ENCODE peak calls at places on chromosome 9, in eight cellular contexts. V, O, A, R, I, L, F and T are unnamed samples.

GRCh38 chr9:5626727-5627634 is 1.9 kb upstream of the RIC1 start:
- DNase-seq in V (peak), O (peak), A (peak), R (no peak), I (peak), L (peak), F (peak), T (no peak)

GRCh38 chr9:130512199-130512598 is 67.2 kb upstream of the FUBP3 start:
- DNase-seq in V (no peak), O (no peak), A (no peak), R (no peak), I (no peak), L (no peak), F (no peak), T (no peak)

GRCh38 chr9:116661037-116661954 is 25.8 kb upstream of the TRIM32 start:
- DNase-seq in V (peak), O (peak), A (no peak), R (peak), I (peak), L (peak), F (no peak), T (no peak)

GRCh38 chr9:5582835-5583195 is 46.1 kb upstream of the RIC1 start:
- DNase-seq in V (peak), O (peak), A (peak), R (no peak), I (no peak), L (peak), F (peak), T (no peak)

GRCh38 chr9:94212531-94212930 is 46.6 kb upstream of the ZNF169 start:
- DNase-seq in V (no peak), O (no peak), A (no peak), R (no peak), I (no peak), L (no peak), F (no peak), T (no peak)

GRCh38 chr9:94864183-94864582 is 137.7 kb downstream of the AOPEP start:
- DNase-seq in V (no peak), O (no peak), A (no peak), R (no peak), I (no peak), L (no peak), F (no peak), T (no peak)

GRCh38 chr9:133506653-133507038 is 18.1 kb downstream of the MYMK start:
- DNase-seq in V (peak), O (peak), A (no peak), R (no peak), I (no peak), L (peak), F (peak), T (peak)

GRCh38 chr9:96398582-96399334 is 15.2 kb upstream of the SLC35D2 start:
- DNase-seq in V (no peak), O (no peak), A (no peak), R (no peak), I (no peak), L (no peak), F (no peak), T (no peak)

GRCh38 chr9:15531380-15531779 is 20.6 kb upstream of the PSIP1 start:
- DNase-seq in V (no peak), O (no peak), A (no peak), R (no peak), I (no peak), L (no peak), F (no peak), T (no peak)

GRCh38 chr9:134445000-134445399 is 118.7 kb downstream of the RXRA start:
- DNase-seq in V (no peak), O (no peak), A (no peak), R (no peak), I (no peak), L (no peak), F (no peak), T (no peak)

GRCh38 chr9:19488721-19489120 is 79.9 kb downstream of the ACER2 start:
- DNase-seq in V (no peak), O (no peak), A (no peak), R (no peak), I (no peak), L (no peak), F (no peak), T (no peak)

DNA sequence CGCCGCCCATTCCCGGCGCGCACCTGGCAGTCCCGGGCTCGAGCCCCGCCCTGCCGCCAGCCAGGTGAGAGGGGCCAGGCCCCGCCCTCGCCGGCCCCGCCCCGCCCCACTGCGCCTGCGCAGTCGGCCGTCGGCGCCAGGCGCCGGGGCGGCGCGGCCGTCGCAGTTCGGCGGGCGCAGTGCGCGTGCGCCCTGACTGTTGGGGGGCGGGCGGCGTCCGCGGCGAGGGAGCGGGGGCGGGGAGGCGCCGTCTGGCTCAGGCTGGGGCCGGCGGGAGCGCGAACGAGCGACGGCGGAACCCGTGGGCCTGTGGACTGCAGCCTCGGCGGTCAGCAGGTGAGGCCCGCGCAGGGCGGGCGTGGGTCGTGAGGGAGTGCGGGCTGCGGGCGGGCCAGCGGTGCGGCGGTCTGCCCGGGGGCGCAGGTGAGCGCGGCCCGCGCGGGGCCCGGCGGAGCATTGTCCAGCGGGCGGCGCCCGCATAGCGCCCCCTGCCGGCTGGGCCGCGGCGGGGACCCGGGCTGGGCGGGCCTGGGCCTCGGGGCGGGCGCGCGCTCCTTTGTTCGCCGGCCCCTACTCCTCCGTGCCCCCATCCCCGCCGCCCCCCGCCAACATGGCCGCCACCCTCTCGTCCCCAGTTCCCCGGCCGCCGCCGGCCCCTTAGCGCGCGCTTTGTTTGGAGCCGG is at the start of gene SPIN1:
- DNase-seq in V (peak), O (no peak), A (peak), R (peak), I (peak), L (peak), F (peak), T (peak)
- TF ChIP-seq CTCF in V (no peak), O (peak), A (no peak), R (no peak), I (no peak), L (peak), F (peak), T (peak)

GRCh38 chr9:132005896-132006295 is 73.8 kb downstream of the MED27 start:
- DNase-seq in V (no peak), O (no peak), A (no peak), R (no peak), I (no peak), L (peak), F (no peak), T (no peak)
- H3K4me3 ChIP-seq in V (no peak), O (no peak), A (no peak), R (no peak), I (no peak), L (no peak), F (no peak), T (no peak)

GRCh38 chr9:570187-570586 is 271.3 kb upstream of the DMRT1 start:
- DNase-seq in V (no peak), O (no peak), A (no peak), R (no peak), I (no peak), L (no peak), F (no peak), T (no peak)
- TF ChIP-seq CTCF in V (no peak), O (no peak), A (no peak), R (no peak), I (no peak), L (no peak), F (no peak), T (no peak)

GRCh38 chr9:127853312-127854168 is 918 bp downstream of the ENG start:
- DNase-seq in V (no peak), O (no peak), A (no peak), R (no peak), I (no peak), L (peak), F (no peak), T (no peak)

GRCh38 chr9:127854169-127854833 is at the start of gene ENG:
- DNase-seq in V (peak), O (no peak), A (peak), R (no peak), I (no peak), L (peak), F (peak), T (peak)

GRCh38 chr9:127850286-127850830 is 4.1 kb downstream of the ENG start:
- DNase-seq in V (no peak), O (no peak), A (no peak), R (no peak), I (no peak), L (no peak), F (no peak), T (no peak)

GRCh38 chr9:127855522-127855921 is 1.1 kb upstream of the ENG start:
- DNase-seq in V (no peak), O (no peak), A (no peak), R (no peak), I (no peak), L (no peak), F (no peak), T (no peak)

GRCh38 chr9:127852829-127853228 is 1.6 kb downstream of the ENG start:
- DNase-seq in V (no peak), O (no peak), A (no peak), R (no peak), I (no peak), L (no peak), F (no peak), T (no peak)
- H3K4me3 ChIP-seq in V (peak), O (peak), A (peak), R (no peak), I (peak), L (peak), F (peak), T (peak)

GRCh38 chr9:38133595-38133994 is 64.6 kb upstream of the SHB start:
- DNase-seq in V (no peak), O (no peak), A (no peak), R (no peak), I (no peak), L (no peak), F (no peak), T (no peak)
- TF ChIP-seq CTCF in V (no peak), O (no peak), A (no peak), R (no peak), I (no peak), L (peak), F (no peak), T (no peak)

GRCh38 chr9:87518702-87519335 is 21.2 kb downstream of the DAPK1 start:
- DNase-seq in V (no peak), O (no peak), A (no peak), R (no peak), I (no peak), L (no peak), F (peak), T (peak)
- H3K4me3 ChIP-seq in V (no peak), O (no peak), A (no peak), R (no peak), I (no peak), L (no peak), F (no peak), T (no peak)

DNA sequence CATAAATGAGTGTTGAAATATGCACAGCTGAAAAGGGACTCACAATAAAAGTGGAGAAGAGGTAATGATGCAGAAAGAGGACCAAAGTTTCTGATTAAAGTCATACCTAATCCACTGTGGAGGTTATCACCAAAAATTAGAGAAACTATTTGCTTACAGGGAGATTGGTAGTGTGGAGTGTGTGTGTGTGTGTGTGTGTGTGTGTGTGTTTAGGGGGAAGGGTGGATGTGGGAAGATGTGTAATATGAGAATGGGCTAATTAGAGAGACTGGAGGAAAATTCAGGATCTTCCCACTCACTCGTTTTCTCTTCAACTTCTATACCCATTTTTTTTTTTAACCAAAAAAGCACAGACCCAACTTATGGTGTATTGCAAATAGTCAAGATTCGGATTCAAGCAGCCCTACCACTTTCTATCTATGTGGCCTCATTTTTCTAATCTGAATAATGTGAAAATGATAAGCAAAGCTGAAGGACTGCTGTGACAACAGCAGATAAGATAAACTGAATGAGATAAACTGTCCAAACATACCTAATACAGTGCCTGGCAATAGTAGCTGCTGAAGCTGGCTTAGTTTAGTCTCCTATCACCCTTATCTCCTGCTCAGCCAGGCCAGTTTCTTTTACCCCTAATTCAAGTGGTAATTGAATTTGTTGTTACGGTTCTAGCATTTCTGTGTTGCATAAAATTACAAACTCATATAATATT is 501.1 kb downstream of the KDM4C start:
- DNase-seq in V (no peak), O (no peak), A (no peak), R (no peak), I (no peak), L (no peak), F (no peak), T (no peak)
- TF ChIP-seq CTCF in V (no peak), O (no peak), A (no peak), R (no peak), I (no peak), L (no peak), F (no peak), T (no peak)

GRCh38 chr9:113228130-113228665 is 6.9 kb downstream of the SLC31A1 start:
- DNase-seq in V (no peak), O (no peak), A (no peak), R (no peak), I (no peak), L (no peak), F (no peak), T (no peak)
- H3K4me3 ChIP-seq in V (no peak), O (no peak), A (no peak), R (no peak), I (no peak), L (no peak), F (no peak), T (no peak)

DNA sequence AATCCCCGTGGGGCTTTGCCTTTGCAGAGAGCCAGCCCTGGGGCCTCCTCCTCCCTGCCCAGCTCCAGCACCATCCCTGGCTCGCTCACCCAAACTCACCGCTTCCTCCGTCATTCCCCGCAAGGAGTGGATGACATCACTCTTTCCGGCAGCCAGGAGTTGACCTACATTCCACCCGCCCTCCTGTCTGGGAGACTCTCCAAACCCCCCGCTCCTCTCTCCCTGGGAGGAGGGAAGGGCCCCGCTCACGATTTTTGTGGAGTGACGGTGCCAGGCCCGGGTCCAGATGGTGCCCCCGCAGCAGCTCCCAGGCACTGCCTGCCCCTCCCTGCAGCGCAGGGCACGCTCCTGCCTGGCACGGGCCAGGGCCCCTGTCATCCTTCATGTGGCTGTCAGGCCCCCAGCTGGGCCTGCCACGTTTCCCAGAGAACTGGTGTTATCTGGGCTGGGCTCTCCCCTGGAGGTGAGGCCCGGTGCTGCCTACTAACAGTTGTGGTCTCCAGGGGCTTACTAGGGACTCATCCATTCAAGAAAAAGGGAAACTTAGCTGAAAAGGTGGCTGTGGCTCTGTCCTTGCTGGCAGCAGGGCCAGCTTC is 52.3 kb downstream of the NTNG2 start:
- DNase-seq in V (peak), O (peak), A (peak), R (peak), I (peak), L (peak), F (no peak), T (peak)
- TF ChIP-seq CTCF in V (no peak), O (peak), A (no peak), R (no peak), I (peak), L (peak), F (no peak), T (no peak)

GRCh38 chr9:135683401-135684034 is 15.8 kb downstream of the SOHLH1 start:
- DNase-seq in V (no peak), O (no peak), A (no peak), R (no peak), I (no peak), L (no peak), F (no peak), T (no peak)
- H3K4me3 ChIP-seq in V (no peak), O (no peak), A (no peak), R (no peak), I (no peak), L (no peak), F (no peak), T (no peak)